ENCODE peak calls at places on chromosomes 2 and 18, in nine cellular contexts. O, B, M, N, Z, I, C, J and X are unnamed samples.

GRCh38 chr2:95281786-95282185 is 7.5 kb downstream of the PROM2 start:
- DNase-seq in O (no peak), B (no peak), M (no peak), N (no peak), Z (no peak), I (no peak), C (no peak), J (no peak), X (no peak)

GRCh38 chr2:35960596-35960995 is 395.0 kb upstream of the CRIM1 start:
- DNase-seq in O (no peak), B (no peak), M (no peak), N (no peak), Z (no peak), I (no peak), C (no peak), J (no peak), X (no peak)

GRCh38 chr2:71277536-71278103 is 50.7 kb upstream of the PAIP2B start:
- DNase-seq in O (peak; percentile 30), B (peak; percentile 67), M (peak; percentile 53), N (peak; percentile 64), Z (peak; percentile 68), I (peak; percentile 40), C (no peak), J (peak; percentile 27), X (peak; percentile 23)

GRCh38 chr2:28393115-28393836 is 618 bp downstream of the FOSL2 start:
- DNase-seq in O (no peak), B (peak; percentile 71), M (peak; percentile 82), N (peak; percentile 58), Z (peak; percentile 87), I (no peak), C (peak; percentile 73), J (peak; percentile 81), X (peak; percentile 45)

GRCh38 chr18:39842042-39842791 is 2112.8 kb upstream of the PIK3C3 start:
- DNase-seq in O (no peak), B (no peak), M (no peak), N (no peak), Z (no peak), I (no peak), C (no peak), J (no peak), X (no peak)

GRCh38 chr18:44793186-44793585 is 112.5 kb downstream of the SETBP1 start:
- DNase-seq in O (no peak), B (no peak), M (no peak), N (no peak), Z (no peak), I (no peak), C (no peak), J (no peak), X (no peak)

GRCh38 chr18:56748698-56749268 is 97.6 kb downstream of the WDR7 start:
- DNase-seq in O (peak; percentile 8), B (peak; percentile 13), M (no peak), N (peak; percentile 16), Z (no peak), I (peak; percentile 7), C (no peak), J (no peak), X (no peak)

GRCh38 chr2:88636026-88636425 is 8.8 kb upstream of the EIF2AK3 start:
- DNase-seq in O (no peak), B (no peak), M (no peak), N (no peak), Z (no peak), I (no peak), C (no peak), J (no peak), X (no peak)

GRCh38 chr18:76572517-76573247 is 77.6 kb upstream of the ZNF516 start:
- DNase-seq in O (no peak), B (no peak), M (no peak), N (no peak), Z (no peak), I (peak; percentile 1), C (no peak), J (no peak), X (no peak)

DNA sequence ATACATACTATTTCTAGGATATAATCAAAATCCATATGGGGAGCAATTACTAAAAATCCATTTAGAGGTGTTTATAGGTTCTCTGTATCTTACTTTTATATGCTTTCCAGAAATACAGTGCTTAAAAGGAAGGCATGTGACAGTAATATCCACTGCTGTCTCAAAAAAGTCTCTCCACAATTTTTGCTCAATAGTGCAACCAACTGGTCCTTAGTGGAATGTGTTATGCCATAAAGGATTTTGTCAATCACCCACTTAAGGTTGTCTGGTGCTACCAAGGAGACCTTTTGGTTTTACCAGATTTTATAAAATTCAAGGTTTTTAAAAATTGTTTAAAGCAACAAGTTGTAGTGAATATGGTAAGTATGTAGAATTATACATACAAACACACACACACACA is 328.5 kb upstream of the DSEL start:
- DNase-seq in O (no peak), B (no peak), M (no peak), N (no peak), Z (no peak), I (no peak), C (no peak), J (no peak), X (no peak)
- TF ChIP-seq CTCF in O (no peak), B (no peak), M (no peak), N (no peak), Z (no peak), I (no peak), C (no peak), J (no peak), X (no peak)

GRCh38 chr2:151071906-151072305 is 189.8 kb downstream of the RBM43 start:
- DNase-seq in O (no peak), B (no peak), M (no peak), N (no peak), Z (no peak), I (no peak), C (no peak), J (no peak), X (no peak)

GRCh38 chr2:151071382-151071781 is 190.3 kb downstream of the RBM43 start:
- DNase-seq in O (no peak), B (peak; percentile 3), M (no peak), N (peak; percentile 14), Z (no peak), I (no peak), C (no peak), J (no peak), X (no peak)

GRCh38 chr2:151070253-151070652 is 191.4 kb downstream of the RBM43 start:
- DNase-seq in O (no peak), B (no peak), M (no peak), N (no peak), Z (no peak), I (no peak), C (no peak), J (no peak), X (no peak)

GRCh38 chr2:151063271-151063670 is 198.4 kb downstream of the RBM43 start:
- DNase-seq in O (peak; percentile 33), B (no peak), M (no peak), N (no peak), Z (no peak), I (no peak), C (no peak), J (no peak), X (no peak)

DNA sequence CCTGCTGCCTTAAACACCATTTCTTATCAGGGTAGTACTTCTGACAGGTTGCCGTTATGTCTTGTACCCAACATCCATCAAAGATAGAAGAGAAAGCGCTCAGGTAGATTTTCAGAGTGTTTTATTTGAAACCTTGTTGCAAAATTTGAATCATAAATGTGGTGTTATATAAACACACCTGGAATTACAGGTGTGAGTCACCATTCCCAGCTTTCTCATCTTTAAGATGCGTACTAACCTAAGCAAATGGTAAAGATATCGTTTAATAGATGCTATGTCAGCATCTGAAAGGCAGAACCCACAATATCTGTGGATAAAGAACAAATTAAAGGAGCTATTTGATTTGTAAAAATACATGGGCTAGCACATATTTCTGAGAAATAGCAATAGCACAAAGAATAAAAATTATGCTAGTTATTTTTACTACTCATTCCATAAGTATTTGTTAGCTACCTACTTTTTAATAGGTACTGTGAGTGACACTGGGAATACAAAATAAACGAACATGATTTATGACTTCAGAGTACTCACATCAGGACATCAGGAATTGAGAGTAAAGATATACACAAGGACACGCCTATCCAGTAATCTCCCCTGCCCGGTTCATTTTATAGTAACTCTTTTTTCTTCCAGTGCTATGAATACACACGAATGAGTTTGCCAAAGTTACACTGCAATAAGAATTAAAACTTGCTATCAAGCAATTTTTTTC is 193.8 kb downstream of the RBM43 start:
- DNase-seq in O (peak; percentile 2), B (no peak), M (no peak), N (no peak), Z (no peak), I (no peak), C (no peak), J (no peak), X (no peak)
- TF ChIP-seq CTCF in O (no peak), B (no peak), M (no peak), N (no peak), Z (no peak), I (no peak), C (no peak), J (no peak), X (no peak)

GRCh38 chr2:118942012-118942411 is at the start of gene MARCO:
- DNase-seq in O (no peak), B (no peak), M (no peak), N (no peak), Z (no peak), I (no peak), C (no peak), J (no peak), X (no peak)

GRCh38 chr2:118940486-118941120 is 1.4 kb upstream of the MARCO start:
- DNase-seq in O (no peak), B (no peak), M (peak; percentile 71), N (no peak), Z (peak; percentile 74), I (no peak), C (no peak), J (peak; percentile 51), X (no peak)

GRCh38 chr2:118940008-118940407 is 2.0 kb upstream of the MARCO start:
- DNase-seq in O (no peak), B (no peak), M (no peak), N (no peak), Z (no peak), I (no peak), C (no peak), J (no peak), X (no peak)

GRCh38 chr2:118943286-118943685 is 1.3 kb downstream of the MARCO start:
- DNase-seq in O (no peak), B (no peak), M (no peak), N (no peak), Z (no peak), I (no peak), C (no peak), J (no peak), X (no peak)

GRCh38 chr2:118945921-118946320 is 3.9 kb downstream of the MARCO start:
- DNase-seq in O (no peak), B (no peak), M (no peak), N (no peak), Z (no peak), I (no peak), C (no peak), J (no peak), X (no peak)
- TF ChIP-seq CTCF in O (no peak), B (no peak), M (no peak), N (no peak), Z (no peak), I (no peak), C (no peak), J (no peak), X (no peak)

DNA sequence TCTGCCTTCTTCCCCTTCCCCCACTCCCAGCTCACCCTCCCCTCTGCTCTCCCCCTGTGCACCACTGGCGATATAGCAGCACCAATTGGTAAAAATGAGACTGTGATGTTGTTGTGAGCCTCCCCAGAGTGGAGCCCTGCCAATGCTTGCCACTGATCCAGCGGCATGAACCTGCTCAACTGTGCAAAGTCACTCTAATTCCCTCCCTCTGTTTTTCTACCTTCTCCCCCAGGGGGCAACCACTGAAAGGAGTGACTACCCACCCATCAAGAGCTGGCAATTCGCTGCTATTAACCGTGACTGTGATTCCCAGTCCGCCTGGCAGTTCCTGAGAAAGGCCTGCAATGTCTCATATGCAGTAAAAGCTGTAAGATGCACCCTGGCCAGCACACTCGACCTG is 30.2 kb downstream of the KLHL14 start:
- DNase-seq in O (no peak), B (peak; percentile 12), M (no peak), N (no peak), Z (no peak), I (no peak), C (no peak), J (no peak), X (no peak)
- TF ChIP-seq CTCF in O (no peak), B (no peak), M (no peak), N (no peak), Z (no peak), I (no peak), C (no peak), J (no peak), X (no peak)